ENCODE peak calls at places on chromosome 3, in six cellular contexts. J is mammary epithelial cell; V is naive thymus-derived CD4-positive, alpha-beta T cell; Y is left lung; H is cardiac muscle cell; F is heart right ventricle. P is an unnamed sample. For H3K27me3 and H3K4me1, the result is how much of the 10 kb centered on the place peaks cover.

GRCh38 chr3:111472556-111472955 is 69.4 kb upstream of the CD96 start:
- DNase-seq in J (no peak), V (no peak), Y (no peak), H (no peak), F (no peak), P (no peak)

GRCh38 chr3:153422314-153422713 is 260.3 kb downstream of the RAP2B start:
- DNase-seq in J (no peak), V (no peak), Y (no peak), H (no peak), F (no peak), P (no peak)

GRCh38 chr3:8638994-8639393 is 5.6 kb downstream of the SSUH2 start:
- DNase-seq in J (no peak), V (no peak), Y (no peak), H (no peak), F (peak), P (no peak)

GRCh38 chr3:178706411-178706810 is 170.2 kb downstream of the KCNMB2 start:
- DNase-seq in J (no peak), V (no peak), Y (no peak), H (no peak), F (no peak), P (no peak)

GRCh38 chr3:31341130-31341529 is 191.6 kb upstream of the STT3B start:
- DNase-seq in J (no peak), V (no peak), Y (no peak), H (peak), F (no peak), P (no peak)

GRCh38 chr3:194522579-194523046 is 35.8 kb upstream of the ATP13A3 start:
- DNase-seq in J (peak), V (no peak), Y (no peak), H (no peak), F (no peak), P (no peak)

GRCh38 chr3:61986473-61986872 is 386.9 kb downstream of the FEZF2 start:
- DNase-seq in J (no peak), V (no peak), Y (no peak), H (no peak), F (no peak), P (no peak)

GRCh38 chr3:195247863-195248189 is 23.1 kb downstream of the XXYLT1 start:
- DNase-seq in J (no peak), V (no peak), Y (peak), H (no peak), F (no peak), P (no peak)

GRCh38 chr3:57949344-57949743 is 58.9 kb upstream of the FLNB start:
- DNase-seq in J (no peak), V (no peak), Y (no peak), H (no peak), F (no peak), P (no peak)

GRCh38 chr3:138434875-138435772 is 708 bp downstream of the ESYT3 start:
- DNase-seq in J (no peak), V (peak), Y (peak), H (peak), F (no peak), P (no peak)

GRCh38 chr3:66904336-66904735 is 93.8 kb upstream of the KBTBD8 start:
- DNase-seq in J (no peak), V (no peak), Y (no peak), H (no peak), F (no peak), P (no peak)

GRCh38 chr3:186831795-186832194 is 10.7 kb upstream of the ADIPOQ start:
- DNase-seq in J (no peak), V (no peak), Y (no peak), H (no peak), F (no peak), P (no peak)

GRCh38 chr3:192005989-192006388 is 545.0 kb downstream of the PYDC2 start:
- DNase-seq in J (no peak), V (no peak), Y (no peak), H (no peak), F (no peak), P (no peak)

GRCh38 chr3:195118671-195119070 is 152.3 kb downstream of the XXYLT1 start:
- DNase-seq in J (no peak), V (no peak), Y (no peak), H (no peak), F (no peak), P (no peak)

GRCh38 chr3:124422805-124423204 is 307.4 kb upstream of the UMPS start:
- DNase-seq in J (no peak), V (no peak), Y (no peak), H (no peak), F (no peak), P (no peak)
- H3K27me3 ChIP-seq in J (under half), V (under half), Y (under half), H (under half), F (under half), P (under half)

GRCh38 chr3:25457642-25458419 is 29.8 kb downstream of the RARB start:
- DNase-seq in J (no peak), V (no peak), Y (no peak), H (peak), F (no peak), P (no peak)
- H3K4me1 ChIP-seq in J (under half), V (under half), Y (under half), H (half or more), F (under half), P (under half)

GRCh38 chr3:72892081-72892763 is 4.4 kb downstream of the GXYLT2 start:
- DNase-seq in J (peak), V (no peak), Y (no peak), H (no peak), F (no peak), P (no peak)
- H3K27ac ChIP-seq in J (peak), V (no peak), Y (peak), H (no peak), F (peak), P (no peak)

DNA sequence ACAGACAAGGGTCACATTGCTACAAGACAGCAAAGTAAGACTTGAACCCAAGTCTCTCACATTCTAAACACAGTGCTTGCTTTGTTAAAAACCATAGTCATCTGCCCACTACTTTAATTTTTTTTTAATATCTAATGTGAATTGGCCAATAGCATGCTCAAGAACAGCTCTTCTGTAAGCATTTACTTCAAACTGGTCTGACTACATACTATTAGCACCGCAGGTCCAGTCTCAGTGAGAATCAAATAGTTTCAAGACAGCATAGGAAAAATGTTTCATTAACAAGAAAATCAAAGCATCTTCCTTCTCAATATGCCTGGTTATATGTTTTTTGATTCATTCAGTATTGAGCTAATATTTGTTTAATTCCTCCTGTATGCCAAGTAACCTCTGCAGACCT is 419.9 kb downstream of the ERC2 start:
- DNase-seq in J (no peak), V (no peak), Y (no peak), H (no peak), F (no peak), P (no peak)
- H3K27me3 ChIP-seq in J (under half), V (under half), Y (under half), H (under half), F (under half), P (under half)

DNA sequence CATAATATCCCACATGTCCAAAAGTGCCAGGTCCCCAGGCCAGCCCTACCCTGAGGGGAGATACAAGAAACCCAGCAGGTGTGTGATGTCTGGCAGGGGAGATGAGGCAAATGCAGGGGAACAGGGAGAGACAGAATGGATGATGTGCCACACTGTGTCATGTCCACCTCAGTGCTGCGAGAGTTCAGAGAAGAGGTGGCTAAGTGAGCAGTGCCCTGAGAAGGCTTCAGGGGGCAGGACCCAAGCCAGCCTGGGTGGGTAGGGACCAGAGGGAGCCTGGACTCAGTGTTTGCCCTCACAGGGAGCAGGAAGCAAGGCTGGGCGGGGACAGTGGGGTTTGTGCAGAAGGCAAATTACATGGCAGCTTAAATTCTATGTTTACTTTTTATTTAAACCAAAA is 61.2 kb downstream of the KLHL6 start:
- DNase-seq in J (no peak), V (no peak), Y (no peak), H (no peak), F (no peak), P (no peak)
- H3K4me1 ChIP-seq in J (under half), V (under half), Y (under half), H (under half), F (under half), P (under half)

GRCh38 chr3:126005951-126006350 is 37.0 kb downstream of the ROPN1B start:
- DNase-seq in J (peak), V (no peak), Y (no peak), H (peak), F (no peak), P (no peak)

GRCh38 chr3:126004217-126004616 is 35.2 kb downstream of the ROPN1B start:
- DNase-seq in J (no peak), V (no peak), Y (no peak), H (no peak), F (no peak), P (no peak)

GRCh38 chr3:126009181-126009580 is 40.2 kb downstream of the ROPN1B start:
- DNase-seq in J (no peak), V (no peak), Y (peak), H (no peak), F (no peak), P (no peak)

GRCh38 chr3:126004692-126005091 is 35.7 kb downstream of the ROPN1B start:
- DNase-seq in J (no peak), V (no peak), Y (no peak), H (no peak), F (no peak), P (no peak)

GRCh38 chr3:126008219-126008618 is 39.2 kb downstream of the ROPN1B start:
- DNase-seq in J (no peak), V (no peak), Y (no peak), H (no peak), F (no peak), P (no peak)
- H3K27ac ChIP-seq in J (no peak), V (no peak), Y (no peak), H (no peak), F (no peak), P (no peak)

P was measured in effector memory CD4-positive, alpha-beta T cell.